ENCODE peak calls at places on chromosomes 11 and 22, in seven cellular contexts. M is upper lobe of left lung, V is IMR-90, D is uterus, T is body of pancreas, U is thyroid gland, B is endothelial cell of umbilical vein. Q is an unnamed sample.

GRCh38 chr22:17093081-17093480 is 8.3 kb downstream of the IL17RA start:
- DNase-seq in U (no peak), T (no peak), M (no peak), V (no peak), B (no peak), D (no peak), Q (no peak)

GRCh38 chr11:134640536-134640935 is 228.5 kb upstream of the B3GAT1 start:
- DNase-seq in B (no peak), D (no peak), M (no peak), V (no peak), U (no peak), T (no peak), Q (no peak)

GRCh38 chr22:48359613-48359965 is 1468.1 kb downstream of the BRD1 start:
- DNase-seq in T (no peak), V (no peak), U (no peak), M (no peak), D (no peak), B (no peak), Q (no peak)

GRCh38 chr11:108592591-108593213 is 866 bp downstream of the EXPH5 start:
- DNase-seq in D (peak), M (peak), U (peak), V (no peak), B (no peak), T (peak), Q (no peak)

GRCh38 chr11:74134661-74135515 is 35.9 kb downstream of the C2CD3 start:
- DNase-seq in D (no peak), B (no peak), M (no peak), T (no peak), V (peak), U (no peak), Q (no peak)

GRCh38 chr11:102831128-102831708 is 12.2 kb downstream of the MMP3 start:
- DNase-seq in B (peak), M (peak), T (peak), U (no peak), D (peak), V (peak), Q (peak)

GRCh38 chr11:30346068-30346688 is 23.3 kb downstream of the ARL14EP start:
- DNase-seq in U (no peak), D (no peak), V (peak), T (no peak), B (peak), M (no peak), Q (no peak)

GRCh38 chr11:96207459-96208449 is 135.2 kb downstream of the MAML2 start:
- DNase-seq in T (no peak), M (no peak), B (peak), U (no peak), V (peak), D (no peak), Q (no peak)

GRCh38 chr11:28756977-28757376 is 648.8 kb downstream of the METTL15 start:
- DNase-seq in D (no peak), T (no peak), B (peak), M (no peak), U (no peak), V (peak), Q (no peak)

GRCh38 chr22:43827336-43827735 is 15.2 kb upstream of the EFCAB6 start:
- DNase-seq in T (no peak), V (no peak), B (no peak), D (no peak), U (no peak), M (no peak), Q (no peak)

GRCh38 chr11:69705246-69705856 is 1.5 kb upstream of the FGF19 start:
- DNase-seq in B (no peak), M (no peak), V (no peak), U (no peak), D (no peak), T (no peak), Q (no peak)

GRCh38 chr22:25134028-25134427 is 65.6 kb upstream of the CRYBB3 start:
- DNase-seq in U (peak), T (peak), V (no peak), M (peak), B (peak), D (no peak), Q (peak)

GRCh38 chr11:60944504-60945294 is 7.3 kb downstream of the SLC15A3 start:
- DNase-seq in U (no peak), D (no peak), M (no peak), B (no peak), T (no peak), V (no peak), Q (no peak)

GRCh38 chr11:61505640-61506155 is 2.9 kb upstream of the LRRC10B start:
- DNase-seq in V (no peak), D (no peak), B (no peak), M (no peak), U (no peak), T (no peak), Q (no peak)

GRCh38 chr11:60711316-60711715 is 11.9 kb downstream of the MS4A8 start:
- DNase-seq in D (no peak), U (no peak), M (no peak), T (no peak), B (no peak), V (no peak), Q (no peak)

GRCh38 chr11:1968454-1968995 is 21.4 kb downstream of the MRPL23 start:
- DNase-seq in D (no peak), V (no peak), U (no peak), M (peak), T (no peak), B (no peak), Q (peak)

GRCh38 chr11:120086651-120087050 is 51.3 kb downstream of the TRIM29 start:
- DNase-seq in B (no peak), U (no peak), D (no peak), T (no peak), V (no peak), M (no peak), Q (no peak)

GRCh38 chr11:34637303-34637702 is 16.4 kb downstream of the EHF start:
- DNase-seq in M (peak), D (no peak), V (no peak), U (peak), T (no peak), B (no peak), Q (no peak)

GRCh38 chr11:46006418-46007070 is 84.1 kb downstream of the LARGE2 start:
- DNase-seq in B (peak), T (no peak), V (peak), U (no peak), D (no peak), M (no peak), Q (no peak)

GRCh38 chr22:20015971-20016733 is 471 bp downstream of the ARVCF start:
- DNase-seq in T (peak), M (no peak), U (peak), D (no peak), B (peak), V (no peak), Q (no peak)

GRCh38 chr11:20388096-20389055 is 860 bp downstream of the PRMT3 start:
- DNase-seq in V (no peak), M (peak), U (peak), T (no peak), D (no peak), B (no peak), Q (no peak)

GRCh38 chr11:111427471-111427912 is 48.4 kb upstream of the POU2AF1 start:
- DNase-seq in B (no peak), M (no peak), V (no peak), D (no peak), U (peak), T (no peak), Q (no peak)

GRCh38 chr11:2269601-2270321 is 627 bp downstream of the ASCL2 start:
- DNase-seq in B (peak), D (peak), T (no peak), V (peak), M (peak), U (peak), Q (peak)

GRCh38 chr11:29024386-29024785 is 916.2 kb downstream of the METTL15 start:
- DNase-seq in B (no peak), M (no peak), V (peak), T (no peak), D (no peak), U (no peak), Q (no peak)

DNA sequence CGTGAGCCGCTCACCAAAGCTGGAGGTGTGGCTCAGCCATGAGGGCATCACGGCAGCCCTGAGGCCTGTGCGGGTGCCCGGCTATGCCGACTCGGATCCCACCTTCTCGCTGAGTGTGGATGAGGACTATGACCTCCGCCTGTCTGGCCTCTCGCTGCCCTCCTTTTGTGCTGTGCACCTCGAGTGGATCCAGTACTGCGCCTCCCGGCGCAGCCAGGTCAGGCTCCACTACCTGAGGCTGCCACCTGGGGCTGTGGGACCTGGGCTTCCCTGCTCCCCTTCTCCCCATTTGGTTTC is 3.8 kb upstream of the SIPA1 start:
- DNase-seq in U (no peak), B (no peak), D (no peak), M (no peak), V (no peak), T (no peak), Q (no peak)
- TF ChIP-seq CTCF in U (no peak), B (no peak), D (no peak), M (no peak), V (no peak), T (no peak), Q (no peak)

GRCh38 chr11:100719809-100720221 is 32.7 kb downstream of the ARHGAP42 start:
- DNase-seq in D (peak), M (no peak), T (peak), U (peak), V (peak), B (peak), Q (no peak)
- H3K4me3 ChIP-seq in D (no peak), M (no peak), T (no peak), U (no peak), V (no peak), B (no peak), Q (no peak)

DNA sequence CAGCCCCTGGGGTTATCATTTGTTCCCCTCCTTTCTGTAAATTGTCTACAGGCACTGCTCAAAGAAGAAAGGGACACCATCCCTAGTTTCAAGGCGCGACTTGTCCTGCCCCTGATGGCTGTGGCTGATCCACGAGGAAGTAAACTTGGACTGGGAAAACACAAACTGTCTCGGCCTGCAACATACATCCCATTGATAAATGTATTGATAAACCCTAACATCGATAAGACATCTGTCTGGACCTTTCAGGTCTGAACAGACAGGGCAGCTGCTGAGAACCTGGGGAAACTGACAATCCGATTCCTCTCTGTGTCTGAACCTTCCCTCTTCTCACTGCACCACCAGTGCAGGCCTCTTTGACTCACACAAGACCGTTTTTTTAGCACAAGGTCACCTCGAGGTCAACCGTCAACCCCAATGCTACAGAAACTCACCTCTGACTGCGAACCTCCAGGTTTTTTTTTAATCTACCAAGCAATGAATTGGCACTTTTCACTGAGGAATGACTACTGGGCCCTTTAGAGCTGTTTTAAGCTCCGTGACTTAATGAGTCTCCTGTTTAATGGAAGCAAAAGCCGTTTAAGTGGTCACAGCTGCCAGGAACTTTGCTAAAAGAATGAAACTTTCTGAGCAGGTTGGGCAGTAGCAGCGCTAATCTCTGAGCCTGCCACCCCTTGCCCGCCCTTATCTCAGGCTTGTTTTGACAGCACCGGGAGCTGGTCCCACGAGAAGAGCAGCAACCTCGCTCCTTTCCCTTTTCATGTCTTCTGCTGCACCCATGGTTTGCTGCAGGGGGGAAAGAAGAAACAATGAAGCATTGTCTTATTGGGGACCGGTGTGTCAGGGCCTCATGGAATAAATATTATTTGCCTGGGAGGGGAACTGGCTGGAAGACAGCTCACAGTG is 203.7 kb upstream of the TMEM45B start:
- DNase-seq in V (no peak), T (no peak), D (no peak), M (no peak), U (peak), B (no peak), Q (no peak)
- TF ChIP-seq POLR2A in V (no peak), T (no peak), D (no peak), M (no peak), U (no peak), B (no peak), Q (no peak)

GRCh38 chr11:67700141-67700540 is 25.7 kb upstream of the ALDH3B2 start:
- DNase-seq in V (no peak), U (no peak), B (no peak), M (no peak), D (no peak), T (no peak), Q (no peak)
- TF ChIP-seq CTCF in V (no peak), U (no peak), B (no peak), M (no peak), D (no peak), T (no peak), Q (no peak)

DNA sequence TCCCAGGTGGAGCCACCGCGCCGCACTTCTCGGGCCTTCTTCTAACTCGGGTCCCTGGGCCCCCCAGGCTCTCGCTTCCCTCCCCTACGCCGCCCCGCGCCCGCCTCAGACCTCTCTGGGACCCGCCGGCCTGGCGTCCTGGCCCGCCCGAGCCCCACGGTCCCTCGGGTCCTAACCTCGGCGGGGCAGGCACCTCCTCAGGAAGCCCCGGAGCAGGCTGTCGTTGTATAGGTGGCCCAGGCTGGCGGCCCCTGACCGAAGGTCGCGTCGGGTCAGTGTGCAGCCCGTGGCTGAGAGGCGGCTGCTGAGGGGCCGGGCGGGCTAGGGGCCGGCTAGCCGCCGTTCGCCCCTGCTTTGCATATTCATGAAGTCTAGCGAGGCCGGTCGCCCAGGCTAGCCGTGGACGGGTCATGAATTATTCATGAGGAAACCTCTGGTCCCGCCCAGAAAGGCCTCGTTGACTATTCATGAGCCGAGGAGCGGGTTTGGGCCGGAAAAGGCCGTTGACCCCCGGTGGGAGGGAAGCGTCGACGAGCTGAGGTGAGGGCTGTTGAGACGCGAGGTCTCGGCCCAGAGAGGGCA is at the start of gene HORMAD2:
- DNase-seq in V (no peak), B (peak), T (no peak), D (no peak), U (no peak), M (peak), Q (no peak)
- H3K4me3 ChIP-seq in V (no peak), B (peak), T (no peak), D (no peak), U (no peak), M (peak), Q (no peak)

GRCh38 chr11:9571766-9572120 is 1.7 kb upstream of the WEE1 start:
- DNase-seq in V (no peak), U (no peak), M (no peak), B (no peak), D (no peak), T (no peak), Q (no peak)

GRCh38 chr11:9574556-9574805 is 1.0 kb downstream of the WEE1 start:
- DNase-seq in B (peak), U (peak), D (peak), T (no peak), M (peak), V (no peak), Q (no peak)

GRCh38 chr11:9573775-9574555 is 495 bp downstream of the WEE1 start:
- DNase-seq in V (no peak), T (peak), U (peak), B (no peak), M (peak), D (peak), Q (peak)

GRCh38 chr11:9574806-9575530 is 1.5 kb downstream of the WEE1 start:
- DNase-seq in M (peak), D (peak), B (peak), V (peak), T (peak), U (peak), Q (no peak)

DNA sequence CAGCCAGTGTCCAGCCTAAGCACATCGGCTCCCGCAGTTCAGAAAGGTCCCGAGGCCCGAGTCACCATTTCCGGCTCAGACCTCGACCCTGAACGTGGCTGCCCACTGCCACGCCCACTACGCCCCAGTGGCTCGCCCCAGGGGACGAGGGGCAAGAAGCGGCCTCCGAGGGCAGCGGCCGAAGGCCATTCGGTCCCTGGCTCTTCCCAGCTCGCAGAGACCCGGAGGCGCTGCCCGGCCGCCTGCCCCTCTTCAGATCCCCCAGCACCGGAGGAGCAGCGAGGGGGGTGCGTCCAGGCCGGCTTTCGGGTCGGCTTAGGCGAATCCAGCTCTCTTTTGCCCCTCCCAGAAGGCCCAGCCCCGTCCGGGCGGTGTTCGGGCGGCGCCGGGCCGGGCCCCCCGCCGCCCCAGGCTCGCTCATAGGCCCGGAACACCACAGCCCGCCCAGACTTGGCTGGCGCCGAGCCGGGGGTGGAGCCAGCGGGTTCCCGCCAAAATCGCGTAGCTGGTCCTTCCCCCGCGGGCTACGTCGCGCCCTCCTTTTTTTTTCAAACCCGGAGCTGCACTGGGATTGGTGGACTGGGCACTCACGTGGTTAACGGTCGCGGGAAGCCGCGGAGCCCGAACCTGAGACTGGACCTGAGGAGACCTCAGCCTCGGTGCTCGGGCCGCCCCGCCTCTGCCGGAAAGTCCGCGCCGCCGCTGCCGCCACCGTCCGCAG is at the start of gene WEE1:
- DNase-seq in T (peak), M (peak), U (peak), D (peak), V (peak), B (peak), Q (peak)
- TF ChIP-seq POLR2A in T (peak), M (no peak), U (peak), D (peak), V (peak), B (peak), Q (peak)

DNA sequence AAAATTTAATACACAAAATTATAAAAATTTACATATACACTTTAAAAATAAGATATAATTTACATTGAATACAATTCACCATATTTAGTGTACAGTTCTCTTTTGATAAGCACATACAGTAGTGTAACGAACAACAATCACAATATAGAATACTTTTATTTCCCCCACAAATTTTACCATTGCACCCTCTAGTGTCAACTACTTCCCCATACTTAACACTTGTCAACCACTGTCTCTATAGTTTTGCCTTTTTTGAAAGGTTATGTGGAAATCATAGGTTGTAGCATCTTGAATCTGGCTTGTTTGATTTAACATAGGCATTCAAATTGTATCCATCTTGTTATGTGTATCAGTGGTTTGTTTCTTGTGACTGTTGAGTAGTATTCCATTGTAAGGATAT is 21.3 kb upstream of the PANX1 start:
- DNase-seq in U (no peak), M (no peak), V (no peak), T (no peak), D (no peak), B (no peak), Q (no peak)
- TF ChIP-seq CTCF in U (no peak), M (no peak), V (peak), T (no peak), D (no peak), B (no peak), Q (no peak)

DNA sequence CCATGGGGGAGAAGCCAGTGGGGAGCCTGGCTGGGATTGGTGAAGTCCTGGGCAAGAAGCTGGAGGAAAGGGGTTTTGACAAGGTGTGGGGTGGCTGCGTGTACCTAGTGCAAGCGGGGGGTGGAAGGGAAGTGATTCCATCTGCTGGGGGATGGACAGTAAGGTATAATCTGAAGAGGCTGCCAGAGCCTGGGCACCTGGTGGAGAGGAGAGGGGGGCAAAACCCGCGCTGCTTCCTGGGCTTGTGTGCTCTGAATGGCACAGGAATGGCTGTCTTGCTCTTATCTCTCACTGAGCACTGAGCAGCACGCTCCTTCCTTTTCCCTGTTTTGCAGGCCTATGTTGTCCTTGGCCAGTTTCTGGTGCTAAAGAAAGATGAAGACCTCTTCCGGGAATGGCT is 988 bp downstream of the BANF1 start:
- DNase-seq in M (no peak), D (no peak), V (no peak), U (no peak), B (no peak), T (no peak), Q (no peak)
- H3K4me3 ChIP-seq in M (peak), D (peak), V (peak), U (no peak), B (peak), T (no peak), Q (no peak)

Q was measured in lower leg skin.